ENCODE peak calls at places on chromosomes 3 and 15, in five cellular contexts. N is progenitor cell of endocrine pancreas, C is fibroblast of lung, A is foreskin keratinocyte, X is breast epithelium. S is an unnamed sample.

GRCh38 chr3:8622873-8623725 is 21.5 kb downstream of the SSUH2 start:
- DNase-seq in A (no peak), X (peak; percentile 35), N (peak; percentile 71), C (peak; percentile 69), S (peak; percentile 68)

GRCh38 chr15:66701422-66702034 is 508 bp upstream of the SMAD6 start:
- DNase-seq in X (peak; percentile 26), C (no peak), N (peak; percentile 51), A (peak; percentile 57), S (peak; percentile 61)

GRCh38 chr3:112811917-112812660 is 34.6 kb downstream of the CD200R1L start:
- DNase-seq in N (no peak), C (no peak), A (no peak), X (no peak), S (no peak)

GRCh38 chr3:53597136-53597915 is 102.9 kb downstream of the CACNA1D start:
- DNase-seq in A (no peak), N (no peak), X (no peak), C (no peak), S (no peak)

GRCh38 chr15:53671545-53671944 is 87.9 kb downstream of the WDR72 start:
- DNase-seq in A (no peak), C (no peak), N (no peak), X (no peak), S (no peak)

GRCh38 chr15:48177383-48177874 is 666 bp downstream of the MYEF2 start:
- DNase-seq in A (no peak), X (no peak), N (no peak), C (peak; percentile 51), S (peak; percentile 12)

GRCh38 chr15:38699633-38700230 is 135.1 kb upstream of the RASGRP1 start:
- DNase-seq in C (peak; percentile 65), N (no peak), A (no peak), X (peak; percentile 57), S (peak; percentile 72)

GRCh38 chr15:71189723-71190122 is 74.5 kb downstream of the THSD4 start:
- DNase-seq in X (no peak), N (no peak), A (no peak), C (no peak), S (no peak)

GRCh38 chr15:62928242-62928995 is 114.1 kb upstream of the TPM1 start:
- DNase-seq in A (peak; percentile 91), X (no peak), N (no peak), C (peak; percentile 85), S (peak; percentile 72)

GRCh38 chr3:43923101-43923979 is 232.6 kb downstream of the ABHD5 start:
- DNase-seq in C (no peak), X (no peak), A (no peak), N (no peak), S (no peak)

GRCh38 chr15:60358935-60359672 is 38.7 kb downstream of the ANXA2 start:
- DNase-seq in N (no peak), X (no peak), C (peak; percentile 76), A (no peak), S (no peak)

GRCh38 chr15:33132722-33133345 is 61.7 kb downstream of the FMN1 start:
- DNase-seq in A (peak; percentile 88), C (peak; percentile 83), N (peak; percentile 22), X (peak; percentile 65), S (peak; percentile 91)

GRCh38 chr3:17544632-17545031 is 197.8 kb downstream of the TBC1D5 start:
- DNase-seq in C (peak; percentile 9), X (no peak), A (no peak), N (no peak), S (no peak)

GRCh38 chr15:77096541-77096940 is 25.6 kb upstream of the TSPAN3 start:
- DNase-seq in X (no peak), N (no peak), A (no peak), C (no peak), S (no peak)

GRCh38 chr3:125212096-125212508 is 446 bp downstream of the SLC12A8 start:
- DNase-seq in C (no peak), N (peak; percentile 11), A (no peak), X (no peak), S (peak; percentile 40)

GRCh38 chr15:96347181-96348111 is 16.9 kb downstream of the NR2F2 start:
- DNase-seq in N (no peak), A (no peak), X (no peak), C (peak; percentile 75), S (no peak)

GRCh38 chr3:66182228-66182627 is 38.6 kb upstream of the SLC25A26 start:
- DNase-seq in A (no peak), C (no peak), X (no peak), N (no peak), S (no peak)

GRCh38 chr15:62883938-62884479 is 158.5 kb upstream of the TPM1 start:
- DNase-seq in A (no peak), N (no peak), C (peak; percentile 20), X (no peak), S (no peak)

GRCh38 chr15:45377630-45378148 is 655 bp downstream of the GATM start:
- DNase-seq in X (no peak), C (no peak), A (no peak), N (no peak), S (no peak)

GRCh38 chr3:86995537-86995936 is 4.6 kb upstream of the VGLL3 start:
- DNase-seq in C (peak; percentile 90), A (no peak), N (no peak), X (no peak), S (peak; percentile 90)

GRCh38 chr3:1971780-1972179 is 126.9 kb upstream of the CNTN4 start:
- DNase-seq in A (peak; percentile 24), C (no peak), N (no peak), X (no peak), S (no peak)

GRCh38 chr15:61794881-61795280 is 265.4 kb downstream of the VPS13C start:
- DNase-seq in C (peak; percentile 77), N (no peak), A (no peak), X (no peak), S (peak; percentile 33)

GRCh38 chr3:25856902-25857518 is 67.1 kb downstream of the OXSM start:
- DNase-seq in N (no peak), X (no peak), C (peak; percentile 72), A (no peak), S (peak; percentile 49)

GRCh38 chr3:25849641-25850040 is 59.8 kb downstream of the OXSM start:
- DNase-seq in C (peak; percentile 64), X (no peak), A (no peak), N (no peak), S (no peak)

GRCh38 chr3:25854635-25855034 is 64.7 kb downstream of the OXSM start:
- DNase-seq in A (peak; percentile 25), N (no peak), C (peak; percentile 29), X (no peak), S (peak; percentile 27)

GRCh38 chr3:25855281-25855680 is 65.4 kb downstream of the OXSM start:
- DNase-seq in X (no peak), A (no peak), C (no peak), N (no peak), S (no peak)

DNA sequence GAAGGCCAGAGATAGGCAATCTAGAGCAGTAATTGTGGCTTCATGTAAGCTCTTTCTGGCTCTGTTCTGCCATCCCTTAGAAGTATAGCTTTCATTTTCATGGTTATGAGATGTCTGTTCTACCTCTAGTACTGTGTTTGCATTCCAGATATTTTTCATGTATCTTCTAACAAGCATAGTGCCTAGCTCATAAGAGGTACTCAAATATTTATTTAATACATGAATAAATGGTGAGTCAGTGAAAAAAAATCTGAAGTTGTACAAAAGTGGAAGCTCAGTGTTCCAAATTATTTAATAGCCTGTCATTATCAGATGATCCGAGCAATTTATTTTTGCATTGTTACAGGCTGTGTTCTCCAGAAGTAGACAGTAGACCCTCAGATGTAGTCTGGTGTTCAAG is 64.3 kb downstream of the OXSM start:
- DNase-seq in X (no peak), N (no peak), A (no peak), C (peak; percentile 33), S (no peak)
- TF ChIP-seq CTCF in X (no peak), N (no peak), A (no peak), C (no peak), S (no peak)

GRCh38 chr3:152539191-152539764 is 270.5 kb downstream of the MBNL1 start:
- DNase-seq in C (no peak), A (no peak), X (no peak), N (no peak), S (no peak)
- TF ChIP-seq CTCF in C (peak; percentile 2), A (peak; percentile 34), X (no peak), N (no peak), S (no peak)

GRCh38 chr3:42526616-42527367 is 24.3 kb downstream of the VIPR1 start:
- DNase-seq in A (no peak), C (no peak), X (no peak), N (no peak), S (no peak)
- TF ChIP-seq CTCF in A (no peak), C (no peak), X (no peak), N (no peak), S (no peak)

GRCh38 chr3:172666181-172666872 is 44.5 kb downstream of the NCEH1 start:
- DNase-seq in X (no peak), N (no peak), C (no peak), A (no peak), S (peak; percentile 35)
- TF ChIP-seq CTCF in X (no peak), N (no peak), C (peak; percentile 28), A (peak; percentile 47), S (no peak)

GRCh38 chr15:68700395-68701123 is 120.1 kb downstream of the ANP32A start:
- DNase-seq in C (peak; percentile 66), N (no peak), A (no peak), X (no peak), S (no peak)
- TF ChIP-seq CTCF in C (no peak), N (no peak), A (no peak), X (no peak), S (no peak)

GRCh38 chr15:99630607-99631131 is 64.9 kb downstream of the MEF2A start:
- DNase-seq in N (no peak), C (no peak), A (no peak), X (no peak), S (no peak)

GRCh38 chr15:99632521-99632920 is 66.7 kb downstream of the MEF2A start:
- DNase-seq in X (no peak), A (peak; percentile 21), C (peak; percentile 39), N (no peak), S (no peak)

GRCh38 chr15:99633655-99634054 is 67.9 kb downstream of the MEF2A start:
- DNase-seq in N (no peak), A (no peak), C (no peak), X (no peak), S (no peak)

GRCh38 chr15:99628374-99629001 is 62.7 kb downstream of the MEF2A start:
- DNase-seq in A (no peak), X (no peak), C (no peak), N (no peak), S (no peak)

GRCh38 chr15:99631256-99631655 is 65.5 kb downstream of the MEF2A start:
- DNase-seq in N (no peak), A (no peak), X (no peak), C (no peak), S (no peak)
- TF ChIP-seq CTCF in N (no peak), A (no peak), X (no peak), C (no peak), S (no peak)

GRCh38 chr3:10855083-10855870 is 39.2 kb downstream of the SLC6A11 start:
- DNase-seq in A (no peak), X (no peak), C (no peak), N (no peak), S (peak; percentile 5)

GRCh38 chr3:10852031-10852795 is 36.2 kb downstream of the SLC6A11 start:
- DNase-seq in X (no peak), C (no peak), A (no peak), N (no peak), S (no peak)

GRCh38 chr3:10855871-10856662 is 40.0 kb downstream of the SLC6A11 start:
- DNase-seq in A (no peak), C (no peak), X (no peak), N (no peak), S (no peak)
- TF ChIP-seq CTCF in A (peak; percentile 50), C (peak; percentile 20), X (no peak), N (peak; percentile 59), S (no peak)

GRCh38 chr3:146594843-146595482 is 10.2 kb downstream of the PLSCR5 start:
- DNase-seq in N (no peak), X (no peak), C (peak; percentile 49), A (no peak), S (peak; percentile 39)
- TF ChIP-seq CTCF in N (peak; percentile 58), X (no peak), C (peak; percentile 54), A (peak; percentile 69), S (peak; percentile 48)

S was measured in MCF 10A.